ENCODE peak calls at places on chromosomes 1 and 21, in seven cellular contexts. Q is cardiac fibroblast, I is fibroblast of pulmonary artery, Y is MM.1S, E is foreskin fibroblast, J is uterus, T is NB4. V is an unnamed sample.

GRCh38 chr1:94743866-94744265 is 76.3 kb upstream of the SLC44A3 start:
- DNase-seq in Y (no peak), Q (no peak), J (no peak), T (no peak), I (peak; percentile 31), E (peak; percentile 58), V (peak; percentile 74)

GRCh38 chr1:208025036-208025435 is 114.1 kb upstream of the CD34 start:
- DNase-seq in E (peak; percentile 41), J (no peak), Y (no peak), I (no peak), T (no peak), Q (peak; percentile 15), V (peak; percentile 71)

GRCh38 chr1:115976900-115977480 is 677 bp downstream of the SLC22A15 start:
- DNase-seq in J (no peak), E (no peak), I (no peak), T (peak; percentile 59), Q (no peak), Y (no peak), V (no peak)

GRCh38 chr21:32597205-32597604 is 11.9 kb upstream of the TCP10L start:
- DNase-seq in Q (peak; percentile 61), I (peak; percentile 86), T (no peak), E (peak; percentile 86), Y (no peak), J (no peak), V (peak; percentile 73)

GRCh38 chr1:67705735-67706454 is 20.9 kb downstream of the GADD45A start:
- DNase-seq in Y (no peak), I (peak; percentile 47), J (peak; percentile 58), T (no peak), E (no peak), Q (peak; percentile 75), V (no peak)

GRCh38 chr1:204323887-204324286 is 35.8 kb downstream of the PLEKHA6 start:
- DNase-seq in Y (no peak), I (peak; percentile 46), E (peak; percentile 87), T (no peak), J (no peak), Q (peak; percentile 52), V (peak; percentile 32)

GRCh38 chr1:111656093-111657017 is 36.8 kb downstream of the RAP1A start:
- DNase-seq in E (peak; percentile 45), J (peak; percentile 50), T (peak; percentile 81), Q (peak; percentile 71), I (peak; percentile 75), Y (peak; percentile 18), V (peak; percentile 59)

GRCh38 chr1:113046569-113046968 is 26.4 kb upstream of the LRIG2 start:
- DNase-seq in I (no peak), J (no peak), Q (no peak), T (peak; percentile 58), Y (no peak), E (no peak), V (no peak)

GRCh38 chr1:200753650-200754198 is 15.0 kb downstream of the CAMSAP2 start:
- DNase-seq in T (no peak), I (no peak), J (no peak), Y (no peak), E (no peak), Q (no peak), V (no peak)

GRCh38 chr1:186626969-186627368 is 53.3 kb downstream of the PTGS2 start:
- DNase-seq in Y (peak; percentile 49), I (no peak), Q (peak; percentile 9), J (no peak), T (no peak), E (no peak), V (no peak)

GRCh38 chr1:21931171-21932093 is 5.7 kb downstream of the HSPG2 start:
- DNase-seq in Y (no peak), J (peak; percentile 70), Q (peak; percentile 96), I (peak; percentile 89), T (peak; percentile 44), E (peak; percentile 88), V (peak; percentile 88)

GRCh38 chr1:201535046-201535777 is 3.7 kb upstream of the NAV1 start:
- DNase-seq in Q (peak; percentile 53), Y (no peak), T (no peak), J (no peak), E (peak; percentile 63), I (peak; percentile 62), V (peak; percentile 45)

GRCh38 chr1:43507296-43508295 is 23.1 kb upstream of the PTPRF start:
- DNase-seq in Q (no peak), J (no peak), I (no peak), Y (no peak), E (no peak), T (no peak), V (no peak)

GRCh38 chr1:229841230-229841629 is 215.2 kb downstream of the URB2 start:
- DNase-seq in Q (peak; percentile 19), T (no peak), J (no peak), I (no peak), Y (no peak), E (no peak), V (no peak)

GRCh38 chr1:229842302-229843255 is 216.5 kb downstream of the URB2 start:
- DNase-seq in Y (no peak), I (no peak), T (no peak), J (no peak), Q (no peak), E (no peak), V (no peak)

GRCh38 chr1:229836324-229836723 is 210.3 kb downstream of the URB2 start:
- DNase-seq in J (no peak), Y (no peak), I (no peak), Q (no peak), T (peak; percentile 30), E (no peak), V (no peak)

GRCh38 chr1:229843627-229844238 is 217.7 kb downstream of the URB2 start:
- DNase-seq in J (peak; percentile 76), E (peak; percentile 75), Y (no peak), T (peak; percentile 7), Q (peak; percentile 29), I (peak; percentile 39), V (peak; percentile 19)

GRCh38 chr1:229839800-229840199 is 213.8 kb downstream of the URB2 start:
- DNase-seq in T (no peak), Y (no peak), Q (no peak), E (no peak), J (no peak), I (no peak), V (no peak)
- TF ChIP-seq CTCF in T (no peak), Y (no peak), Q (no peak), E (no peak), J (no peak), I (no peak), V (no peak)

DNA sequence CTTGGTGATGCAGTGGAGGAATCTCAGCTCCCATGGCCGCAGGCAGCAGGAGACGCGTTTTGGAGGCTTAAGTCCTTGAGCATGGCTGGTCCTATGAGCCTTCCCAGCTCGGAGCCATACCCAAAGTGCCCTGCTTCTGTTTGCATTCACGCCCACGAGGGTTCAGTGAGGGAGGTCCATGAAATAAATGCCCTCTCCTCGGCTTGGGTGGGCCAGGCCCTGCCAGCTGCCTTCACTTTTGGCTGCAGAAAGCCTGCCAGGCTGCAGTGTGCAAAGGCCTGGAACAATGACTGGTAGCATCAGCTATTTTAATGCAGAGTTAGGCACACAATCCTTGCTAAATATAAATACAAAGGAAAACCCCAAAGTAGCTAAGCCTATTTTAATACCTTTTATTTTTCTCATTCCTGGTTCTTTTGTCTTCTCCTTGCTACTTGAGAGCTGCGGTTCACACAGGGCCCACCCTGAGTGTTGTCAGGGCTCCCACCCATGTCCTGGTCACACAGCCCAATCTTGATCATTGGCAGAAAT is 49.4 kb downstream of the H3-3A start:
- DNase-seq in Y (peak; percentile 44), E (no peak), I (no peak), Q (no peak), T (no peak), J (no peak), V (no peak)
- H3K4me3 ChIP-seq in Y (peak overlapping the region; percentile 84), E (no peak overlapping the region), I (no peak overlapping the region), Q (no peak overlapping the region), T (no peak overlapping the region), J (no peak overlapping the region), V (no peak overlapping the region)

DNA sequence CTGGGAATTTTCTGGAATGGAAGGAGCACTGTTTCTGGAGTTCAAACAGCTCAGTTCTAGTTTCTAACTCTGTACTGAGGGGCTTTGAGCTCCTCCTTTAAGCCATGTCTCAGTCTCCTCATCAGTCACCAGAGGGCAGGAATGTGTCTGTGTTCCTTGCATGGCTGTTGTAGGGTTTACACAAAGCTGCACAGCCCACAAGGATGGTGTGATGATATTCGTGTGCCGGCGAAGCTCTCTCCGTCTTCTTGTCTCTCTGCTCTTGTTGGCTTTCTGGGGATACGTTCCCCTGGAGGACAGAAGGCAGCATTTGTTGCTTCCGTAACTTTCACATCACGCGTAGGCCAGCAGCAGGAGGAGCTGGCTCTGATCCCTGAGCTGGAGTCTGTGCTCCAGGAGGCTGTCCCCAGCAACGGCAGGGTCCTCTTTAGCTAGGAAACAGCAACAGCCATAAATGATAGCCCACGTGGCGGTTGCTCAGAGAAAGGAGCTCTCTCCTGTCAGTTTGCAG is 189.3 kb upstream of the VAMP3 start:
- DNase-seq in Q (peak; percentile 4), E (no peak), J (no peak), Y (no peak), T (no peak), I (peak; percentile 2), V (no peak)
- TF ChIP-seq CTCF in Q (no peak), E (no peak), J (no peak), Y (no peak), T (no peak), I (no peak), V (peak; percentile 18)

GRCh38 chr1:151540982-151541377 is 871 bp downstream of the TUFT1 start:
- DNase-seq in T (no peak), Q (no peak), E (no peak), Y (peak; percentile 13), J (no peak), I (no peak), V (no peak)

GRCh38 chr1:151540021-151540981 is at the start of gene TUFT1:
- DNase-seq in Q (peak; percentile 88), Y (peak; percentile 100), I (peak; percentile 85), J (peak; percentile 94), T (peak; percentile 86), E (peak; percentile 76), V (peak; percentile 91)

GRCh38 chr1:151536499-151536898 is 3.6 kb upstream of the TUFT1 start:
- DNase-seq in T (no peak), E (no peak), J (no peak), Q (no peak), I (no peak), Y (no peak), V (no peak)

GRCh38 chr1:151537112-151537511 is 3.0 kb upstream of the TUFT1 start:
- DNase-seq in Q (peak; percentile 96), J (peak; percentile 33), Y (no peak), T (no peak), I (peak; percentile 98), E (peak; percentile 84), V (peak; percentile 96)

GRCh38 chr1:151539321-151540020 is 638 bp upstream of the TUFT1 start:
- DNase-seq in Y (peak; percentile 94), J (peak; percentile 81), E (peak; percentile 74), I (peak; percentile 95), Q (peak; percentile 91), T (peak; percentile 68), V (peak; percentile 95)
- H3K4me3 ChIP-seq in Y (peak overlapping the region; percentile 82), J (peak overlapping the region; percentile 76), E (peak overlapping the region; percentile 73), I (peak overlapping the region; percentile 78), Q (peak overlapping the region; percentile 78), T (no peak overlapping the region), V (peak overlapping the region; percentile 76)

DNA sequence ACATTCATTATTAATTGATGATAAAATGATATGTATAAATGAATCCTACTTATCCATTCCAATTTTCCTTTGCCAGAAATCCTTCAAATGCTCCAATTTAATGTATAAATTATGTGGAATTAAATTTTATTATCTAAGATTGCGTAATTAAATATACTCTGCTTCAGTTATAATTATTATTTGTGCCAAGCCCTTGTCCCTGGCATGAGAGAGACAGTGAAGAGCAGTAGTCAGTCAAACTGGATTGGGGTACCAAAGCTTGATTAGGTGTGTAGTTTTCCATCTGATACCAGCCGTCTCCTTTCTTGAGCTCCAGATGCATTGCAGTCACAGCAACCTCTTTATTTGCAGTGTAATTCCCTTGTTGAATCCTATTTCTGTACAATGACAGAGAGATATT is 22.4 kb upstream of the MTF2 start:
- DNase-seq in T (no peak), Y (no peak), Q (no peak), J (no peak), I (no peak), E (no peak), V (no peak)
- TF ChIP-seq CTCF in T (no peak), Y (no peak), Q (no peak), J (no peak), I (no peak), E (no peak), V (no peak)